ENCODE peak calls at places on chromosome 9, in seven cellular contexts. G, S, W, B, L, X and H are unnamed samples.

GRCh38 chr9:113999256-114000062 is 78.6 kb downstream of the AMBP start:
- DNase-seq in X (no peak), L (no peak), G (peak; percentile 42), W (no peak), S (no peak), B (no peak), H (no peak)

GRCh38 chr9:34517185-34517584 is 5.6 kb downstream of the ENHO start:
- DNase-seq in X (no peak), B (no peak), G (no peak), L (no peak), W (no peak), S (no peak), H (no peak)

GRCh38 chr9:122816163-122816867 is 12.1 kb downstream of the PDCL start:
- DNase-seq in X (no peak), S (no peak), G (no peak), L (no peak), W (no peak), B (peak; percentile 20), H (peak; percentile 81)

GRCh38 chr9:91902465-91903125 is 47.4 kb downstream of the ROR2 start:
- DNase-seq in L (no peak), W (no peak), X (peak; percentile 53), S (no peak), G (no peak), B (no peak), H (no peak)

GRCh38 chr9:137028281-137029057 is 432 bp upstream of the ABCA2 start:
- DNase-seq in L (peak; percentile 88), X (peak; percentile 11), S (no peak), G (no peak), W (peak; percentile 34), B (peak; percentile 68), H (peak; percentile 69)

GRCh38 chr9:16986441-16987387 is 116.2 kb upstream of the BNC2 start:
- DNase-seq in B (no peak), X (peak; percentile 80), L (no peak), S (no peak), G (peak; percentile 78), W (no peak), H (no peak)

GRCh38 chr9:121288557-121288873 is 20.6 kb downstream of the GSN start:
- DNase-seq in S (no peak), L (no peak), B (no peak), X (no peak), W (no peak), G (no peak), H (no peak)

GRCh38 chr9:91495450-91495849 is 71.8 kb upstream of the NFIL3 start:
- DNase-seq in B (no peak), W (no peak), L (no peak), X (peak; percentile 98), G (peak; percentile 90), S (no peak), H (no peak)

GRCh38 chr9:100443781-100444768 is 17.1 kb downstream of the MSANTD3 start:
- DNase-seq in B (no peak), X (peak; percentile 58), S (no peak), W (no peak), L (no peak), G (peak; percentile 77), H (no peak)